ENCODE peak calls at places on chromosomes 6 and 20, in seven cellular contexts. One of them, this sample, is unnamed.
A peak's percentile ranks its signal among the peaks of the same experiment; 100 is the strongest.

GRCh38 chr6:158008894-158009891 is 27.5 kb downstream of the SYNJ2 start:
- DNase-seq in NCI-H187: no peak
- DNase-seq in mesenchymal stem cell: peak; percentile 89
- DNase-seq in heart left ventricle: peak; percentile 58
- DNase-seq in amniotic stem cell: peak; percentile 33
- DNase-seq in DMS 273 treated with DMSO at 0.1 percent for 48 hours: peak; percentile 59
- DNase-seq in AML-193: no peak
- DNase-seq in this sample: peak; percentile 35

GRCh38 chr6:40788661-40789111 is 201.5 kb upstream of the LRFN2 start:
- DNase-seq in NCI-H187: no peak
- DNase-seq in mesenchymal stem cell: no peak
- DNase-seq in heart left ventricle: no peak
- DNase-seq in amniotic stem cell: no peak
- DNase-seq in DMS 273 treated with DMSO at 0.1 percent for 48 hours: no peak
- DNase-seq in AML-193: no peak
- DNase-seq in this sample: no peak

GRCh38 chr6:34930221-34930620 is 41.2 kb downstream of the ANKS1A start:
- DNase-seq in NCI-H187: no peak
- DNase-seq in mesenchymal stem cell: no peak
- DNase-seq in heart left ventricle: no peak
- DNase-seq in amniotic stem cell: no peak
- DNase-seq in DMS 273 treated with DMSO at 0.1 percent for 48 hours: no peak
- DNase-seq in AML-193: no peak
- DNase-seq in this sample: no peak

GRCh38 chr6:83294676-83295075 is 101.5 kb downstream of the RWDD2A start:
- DNase-seq in NCI-H187: no peak
- DNase-seq in mesenchymal stem cell: no peak
- DNase-seq in heart left ventricle: no peak
- DNase-seq in amniotic stem cell: no peak
- DNase-seq in DMS 273 treated with DMSO at 0.1 percent for 48 hours: no peak
- DNase-seq in AML-193: no peak
- DNase-seq in this sample: no peak

GRCh38 chr20:32706486-32706885 is 32.7 kb upstream of the C20orf203 start:
- DNase-seq in NCI-H187: no peak
- DNase-seq in mesenchymal stem cell: no peak
- DNase-seq in heart left ventricle: no peak
- DNase-seq in amniotic stem cell: no peak
- DNase-seq in DMS 273 treated with DMSO at 0.1 percent for 48 hours: no peak
- DNase-seq in AML-193: no peak
- DNase-seq in this sample: no peak

GRCh38 chr6:17214106-17214505 is 67.1 kb upstream of the RBM24 start:
- DNase-seq in NCI-H187: no peak
- DNase-seq in mesenchymal stem cell: no peak
- DNase-seq in heart left ventricle: no peak
- DNase-seq in amniotic stem cell: no peak
- DNase-seq in DMS 273 treated with DMSO at 0.1 percent for 48 hours: no peak
- DNase-seq in AML-193: no peak
- DNase-seq in this sample: no peak

GRCh38 chr20:1822564-1823420 is 72.4 kb upstream of the SIRPA start:
- DNase-seq in NCI-H187: no peak
- DNase-seq in mesenchymal stem cell: peak; percentile 77
- DNase-seq in heart left ventricle: no peak
- DNase-seq in amniotic stem cell: no peak
- DNase-seq in DMS 273 treated with DMSO at 0.1 percent for 48 hours: no peak
- DNase-seq in AML-193: no peak
- DNase-seq in this sample: no peak

GRCh38 chr6:118736351-118736750 is 85.0 kb upstream of the CEP85L start:
- DNase-seq in NCI-H187: no peak
- DNase-seq in mesenchymal stem cell: no peak
- DNase-seq in heart left ventricle: no peak
- DNase-seq in amniotic stem cell: no peak
- DNase-seq in DMS 273 treated with DMSO at 0.1 percent for 48 hours: no peak
- DNase-seq in AML-193: no peak
- DNase-seq in this sample: no peak

GRCh38 chr20:41181567-41181966 is 44.2 kb downstream of the PLCG1 start:
- DNase-seq in NCI-H187: no peak
- DNase-seq in mesenchymal stem cell: no peak
- DNase-seq in heart left ventricle: no peak
- DNase-seq in amniotic stem cell: no peak
- DNase-seq in DMS 273 treated with DMSO at 0.1 percent for 48 hours: no peak
- DNase-seq in AML-193: no peak
- DNase-seq in this sample: no peak

GRCh38 chr6:42190784-42191183 is 4.0 kb downstream of the GUCA1B start:
- DNase-seq in NCI-H187: no peak
- DNase-seq in mesenchymal stem cell: peak; percentile 98
- DNase-seq in heart left ventricle: no peak
- DNase-seq in amniotic stem cell: peak; percentile 23
- DNase-seq in DMS 273 treated with DMSO at 0.1 percent for 48 hours: no peak
- DNase-seq in AML-193: no peak
- DNase-seq in this sample: no peak